ENCODE peak calls at places on chromosomes 2 and 18, in four cellular contexts. M is HepG2, A is K562, L is H1. E is an unnamed sample.
A peak's percentile ranks its signal among the peaks of the same experiment; 100 is the strongest.

GRCh38 chr18:23878336-23878900 is 136.1 kb upstream of the TTC39C start:
- DNase-seq in M (no peak), A (no peak), L (no peak), E (no peak)

GRCh38 chr2:113136828-113137775 is 9.7 kb downstream of the IL1RN start:
- DNase-seq in M (peak; percentile 59), A (peak; percentile 62), L (peak; percentile 55), E (no peak)

GRCh38 chr2:54360055-54360792 is 95.9 kb upstream of the SPTBN1 start:
- DNase-seq in M (no peak), A (no peak), L (no peak), E (no peak)

GRCh38 chr2:151029406-151030157 is 232.1 kb downstream of the RBM43 start:
- DNase-seq in M (no peak), A (no peak), L (no peak), E (no peak)

GRCh38 chr2:42545714-42546390 is 22.6 kb upstream of the MTA3 start:
- DNase-seq in M (no peak), A (no peak), L (peak; percentile 67), E (no peak)

GRCh38 chr2:172102159-172102857 is 392 bp downstream of the DLX2 start:
- DNase-seq in M (no peak), A (peak; percentile 89), L (no peak), E (no peak)

GRCh38 chr2:113216321-113216720 is 42.5 kb downstream of the PSD4 start:
- DNase-seq in M (no peak), A (no peak), L (no peak), E (no peak)

GRCh38 chr2:20490300-20491181 is 43.7 kb downstream of the RHOB start:
- DNase-seq in M (no peak), A (no peak), L (no peak), E (no peak)

GRCh38 chr2:136248242-136248641 is 130.3 kb upstream of the CXCR4 start:
- DNase-seq in M (no peak), A (no peak), L (no peak), E (no peak)

GRCh38 chr2:25043241-25043867 is 1.5 kb downstream of the EFR3B start:
- DNase-seq in M (no peak), A (no peak), L (peak; percentile 55), E (no peak)

GRCh38 chr2:101821828-101822458 is 124.4 kb downstream of the MAP4K4 start:
- DNase-seq in M (no peak), A (no peak), L (no peak), E (no peak)

GRCh38 chr2:236859896-236860295 is 225.8 kb upstream of the COPS8 start:
- DNase-seq in M (no peak), A (no peak), L (peak; percentile 47), E (no peak)

GRCh38 chr2:237663517-237663916 is 36.1 kb downstream of the LRRFIP1 start:
- DNase-seq in M (no peak), A (no peak), L (no peak), E (no peak)

GRCh38 chr2:32858713-32859112 is 88.0 kb upstream of the LTBP1 start:
- DNase-seq in M (no peak), A (no peak), L (no peak), E (no peak)
- TF ChIP-seq CHD2 in M (no peak), A (no peak), L (no peak), E (no peak)

DNA sequence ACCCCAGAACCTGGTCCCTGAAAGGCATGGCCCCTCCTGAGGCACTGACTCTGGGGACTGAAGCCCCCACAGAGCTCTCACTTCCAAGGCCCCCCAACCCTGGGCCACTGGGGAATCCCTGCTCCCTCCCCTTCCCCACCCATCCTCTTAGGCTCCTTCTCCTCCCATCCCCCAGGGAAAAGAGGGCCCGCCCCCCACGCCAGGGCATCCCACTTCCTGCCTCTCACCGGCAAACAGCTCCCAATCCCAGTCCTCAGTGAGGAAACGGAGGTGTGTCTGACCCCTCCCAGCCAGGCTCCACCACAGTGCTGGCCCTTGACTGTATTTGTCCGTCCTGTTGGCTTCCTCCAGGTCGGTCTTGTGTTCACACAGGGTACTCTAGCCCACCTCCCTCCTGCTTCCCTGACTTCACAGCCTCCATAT is 35.0 kb upstream of the PTMA start:
- DNase-seq in M (peak; percentile 84), A (peak; percentile 60), L (peak; percentile 95), E (no peak)
- TF ChIP-seq SP1 in M (peak; percentile 29), A (no peak), L (peak; percentile 36), E (no peak)

DNA sequence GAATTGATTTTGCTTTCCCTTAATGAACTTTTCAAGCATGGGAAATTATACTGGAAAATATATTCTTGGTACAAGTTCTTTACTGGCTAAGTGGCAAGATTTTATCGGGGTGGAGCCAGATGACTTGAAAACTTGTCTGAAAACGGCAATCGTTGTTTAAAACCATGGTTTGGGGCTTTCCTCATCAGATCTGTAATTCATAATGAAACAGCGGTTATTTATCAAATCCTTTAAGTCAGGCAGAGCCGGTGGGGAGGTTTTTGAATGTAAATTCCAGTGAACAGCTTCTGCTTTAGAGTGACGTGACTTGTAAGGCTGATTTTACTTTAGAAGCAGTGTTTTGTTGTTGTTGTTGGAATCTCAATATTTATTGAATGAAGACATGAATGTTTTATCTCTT is 2.6 kb downstream of the SEC11C start:
- DNase-seq in M (no peak), A (no peak), L (no peak), E (peak; percentile 44)
- TF ChIP-seq CHD2 in M (no peak), A (no peak), L (no peak), E (no peak)

GRCh38 chr2:163465440-163465839 is 270.4 kb downstream of the FIGN start:
- DNase-seq in M (no peak), A (no peak), L (no peak), E (no peak)

GRCh38 chr2:163467206-163467605 is 268.6 kb downstream of the FIGN start:
- DNase-seq in M (no peak), A (no peak), L (no peak), E (no peak)

GRCh38 chr2:163462993-163463392 is 272.8 kb downstream of the FIGN start:
- DNase-seq in M (no peak), A (no peak), L (no peak), E (no peak)

GRCh38 chr2:163469561-163469962 is 266.2 kb downstream of the FIGN start:
- DNase-seq in M (no peak), A (no peak), L (no peak), E (no peak)

DNA sequence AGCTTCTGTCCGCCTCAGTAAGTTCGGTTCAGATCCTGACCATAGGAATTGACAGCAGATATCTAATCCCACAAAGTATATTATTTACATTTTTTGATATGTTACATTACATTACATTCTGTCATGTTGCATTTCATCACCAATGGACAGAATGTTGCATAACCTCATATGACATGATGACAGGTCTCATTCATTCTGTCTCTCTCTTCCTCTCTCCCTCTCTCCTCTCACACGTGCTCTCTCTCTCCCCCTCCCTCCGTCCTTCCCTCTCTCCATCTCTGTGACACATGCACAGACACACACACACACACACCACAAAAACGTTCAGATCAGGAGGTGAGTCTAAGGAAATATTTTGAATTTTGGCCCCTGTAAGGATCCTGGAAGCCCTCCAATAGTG is 269.2 kb downstream of the FIGN start:
- DNase-seq in M (no peak), A (no peak), L (no peak), E (no peak)
- TF ChIP-seq SP1 in M (no peak), A (no peak), L (no peak), E (no peak)

GRCh38 chr2:9332136-9332852 is 91.0 kb downstream of the ITGB1BP1 start:
- DNase-seq in M (no peak), A (no peak), L (no peak), E (no peak)
- TF ChIP-seq CHD2 in M (no peak), A (no peak), L (no peak), E (no peak)

GRCh38 chr2:239533917-239534316 is 133.1 kb upstream of the HDAC4 start:
- DNase-seq in M (no peak), A (no peak), L (no peak), E (no peak)
- TF ChIP-seq SP1 in M (no peak), A (no peak), L (no peak), E (no peak)

GRCh38 chr2:220103596-220103995 is 476.2 kb downstream of the SLC4A3 start:
- DNase-seq in M (no peak), A (no peak), L (no peak), E (no peak)

GRCh38 chr2:220101902-220102301 is 474.5 kb downstream of the SLC4A3 start:
- DNase-seq in M (no peak), A (no peak), L (no peak), E (no peak)

GRCh38 chr2:220106065-220106464 is 478.6 kb downstream of the SLC4A3 start:
- DNase-seq in M (no peak), A (no peak), L (no peak), E (no peak)

GRCh38 chr2:220107380-220107791 is 480.0 kb downstream of the SLC4A3 start:
- DNase-seq in M (no peak), A (peak; percentile 6), L (no peak), E (no peak)

DNA sequence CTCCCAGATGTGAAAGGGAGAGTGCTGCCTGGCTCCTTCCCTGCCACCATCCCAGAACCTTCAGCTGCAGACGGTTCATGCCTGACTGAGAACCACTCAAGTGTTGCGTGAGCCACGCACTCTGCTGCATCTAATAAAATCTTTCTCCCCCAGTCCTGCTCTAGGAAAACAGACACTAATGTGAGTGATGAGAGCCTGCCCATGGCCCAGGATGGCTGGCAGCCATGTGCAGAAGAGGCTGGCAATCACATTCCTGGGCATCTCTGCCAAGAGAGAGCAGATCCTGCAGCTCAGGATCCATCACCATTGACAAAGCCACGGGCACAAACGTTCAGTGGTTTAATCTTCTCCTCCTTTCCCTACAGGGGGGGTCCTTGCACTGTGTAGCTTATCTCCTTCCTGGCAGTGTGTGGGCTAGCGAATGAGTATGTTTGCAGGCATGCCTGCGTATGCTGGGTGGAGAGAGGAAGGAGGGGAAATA is 477.5 kb downstream of the SLC4A3 start:
- DNase-seq in M (no peak), A (peak; percentile 23), L (no peak), E (no peak)
- TF ChIP-seq CHD2 in M (no peak), A (no peak), L (no peak), E (no peak)